ENCODE peak calls at places on chromosomes 2 and 18, in seven cellular contexts. P is heart left ventricle, J is Daoy, Z is ELR, M is fibroblast of gingiva, N is glutamatergic neuron, C is SIG-M5. B is an unnamed sample.

GRCh38 chr2:241808051-241808450 is 942 bp upstream of the NEU4 start:
- DNase-seq in P (no peak), J (no peak), Z (no peak), M (no peak), N (no peak), C (no peak), B (no peak)

GRCh38 chr2:50538137-50538536 is 493.8 kb downstream of the NRXN1 start:
- DNase-seq in P (no peak), J (no peak), Z (no peak), M (no peak), N (no peak), C (no peak), B (no peak)

GRCh38 chr18:13308369-13308768 is 89.8 kb downstream of the LDLRAD4 start:
- DNase-seq in P (no peak), J (no peak), Z (no peak), M (no peak), N (no peak), C (no peak), B (no peak)

GRCh38 chr2:23530909-23531276 is 145.9 kb downstream of the KLHL29 start:
- DNase-seq in P (no peak), J (no peak), Z (no peak), M (no peak), N (no peak), C (no peak), B (no peak)

GRCh38 chr2:193806088-193806774 is 1611.5 kb upstream of the TMEFF2 start:
- DNase-seq in P (no peak), J (peak), Z (peak), M (no peak), N (no peak), C (no peak), B (no peak)

GRCh38 chr2:239684271-239684670 is 283.5 kb upstream of the HDAC4 start:
- DNase-seq in P (no peak), J (no peak), Z (no peak), M (no peak), N (no peak), C (no peak), B (no peak)

GRCh38 chr2:98508690-98509054 is 64.0 kb downstream of the INPP4A start:
- DNase-seq in P (no peak), J (no peak), Z (no peak), M (peak), N (no peak), C (peak), B (peak)

GRCh38 chr18:63405986-63406385 is 16.3 kb downstream of the VPS4B start:
- DNase-seq in P (no peak), J (no peak), Z (no peak), M (no peak), N (no peak), C (no peak), B (no peak)

GRCh38 chr2:158686166-158686792 is 108.8 kb upstream of the DAPL1 start:
- DNase-seq in P (no peak), J (no peak), Z (peak), M (peak), N (no peak), C (no peak), B (no peak)

GRCh38 chr2:54615832-54616534 is 107.5 kb upstream of the EML6 start:
- DNase-seq in P (no peak), J (no peak), Z (no peak), M (no peak), N (no peak), C (no peak), B (no peak)

GRCh38 chr2:235051436-235052260 is 99.8 kb downstream of the SH3BP4 start:
- DNase-seq in P (no peak), J (no peak), Z (no peak), M (peak), N (no peak), C (no peak), B (no peak)

GRCh38 chr2:143397886-143398614 is 268.8 kb downstream of the ARHGAP15 start:
- DNase-seq in P (no peak), J (peak), Z (peak), M (peak), N (no peak), C (no peak), B (no peak)

GRCh38 chr18:35060092-35060491 is 18.9 kb downstream of the MAPRE2 start:
- DNase-seq in P (no peak), J (no peak), Z (no peak), M (no peak), N (no peak), C (no peak), B (no peak)

GRCh38 chr18:26089247-26090129 is 925 bp downstream of the SS18 start:
- DNase-seq in P (no peak), J (peak), Z (peak), M (peak), N (no peak), C (peak), B (peak)

GRCh38 chr2:190184460-190184859 is 121.9 kb upstream of the MSTN start:
- DNase-seq in P (no peak), J (no peak), Z (no peak), M (no peak), N (no peak), C (no peak), B (no peak)

B was measured in CD4-positive, alpha-beta memory T cell.